ENCODE peak calls at places on chromosome 19, in six cellular contexts. U is SK-N-MC, M is astrocyte, K is psoas muscle, V is body of pancreas, O is mesendoderm. Z is an unnamed sample.

GRCh38 chr19:19662344-19662743 is 1.1 kb downstream of the ATP13A1 start:
- DNase-seq in V (no peak), M (no peak), O (no peak), U (no peak), K (no peak), Z (no peak)

GRCh38 chr19:1945899-1946298 is 4.9 kb downstream of the CSNK1G2 start:
- DNase-seq in M (no peak), O (peak; percentile 85), U (no peak), V (peak; percentile 58), K (no peak), Z (peak; percentile 88)

GRCh38 chr19:33699754-33700407 is 78.1 kb downstream of the CHST8 start:
- DNase-seq in U (no peak), O (no peak), K (no peak), M (no peak), V (no peak), Z (no peak)

GRCh38 chr19:57324992-57325391 is 4.7 kb downstream of the ZNF543 start:
- DNase-seq in V (no peak), U (no peak), O (no peak), M (no peak), K (no peak), Z (no peak)

GRCh38 chr19:48999481-49000325 is 6.0 kb downstream of the RUVBL2 start:
- DNase-seq in U (no peak), V (peak; percentile 51), M (peak; percentile 43), O (peak; percentile 91), K (peak; percentile 78), Z (peak; percentile 74)

GRCh38 chr19:45130888-45131615 is 29.7 kb downstream of the NKPD1 start:
- DNase-seq in V (no peak), O (no peak), M (no peak), U (no peak), K (no peak), Z (peak; percentile 16)

GRCh38 chr19:58097783-58098681 is at the start of gene ZSCAN18:
- DNase-seq in M (peak; percentile 88), O (peak; percentile 99), U (peak; percentile 24), V (peak; percentile 98), K (peak; percentile 98), Z (peak; percentile 100)

GRCh38 chr19:47267350-47267759 is 7.3 kb upstream of the INAFM1 start:
- DNase-seq in M (no peak), V (peak; percentile 80), O (no peak), U (no peak), K (peak; percentile 84), Z (no peak)

GRCh38 chr19:7973883-7974282 is 30.4 kb upstream of the TIMM44 start:
- DNase-seq in U (no peak), O (no peak), M (no peak), K (peak; percentile 88), V (no peak), Z (no peak)

GRCh38 chr19:18322318-18322758 is 538 bp downstream of the LSM4 start:
- DNase-seq in V (no peak), U (no peak), O (peak; percentile 83), M (peak; percentile 60), K (no peak), Z (no peak)
- H3K27ac ChIP-seq in V (peak overlapping the region; percentile 76), U (peak overlapping the region; percentile 87), O (peak overlapping the region; percentile 65), M (peak overlapping the region; percentile 79), K (peak overlapping the region; percentile 89), Z (peak overlapping the region; percentile 99)

GRCh38 chr19:12802267-12803106 is 618 bp downstream of the THSD8 start:
- DNase-seq in K (peak; percentile 65), M (no peak), O (no peak), V (no peak), U (no peak), Z (no peak)
- H3K27ac ChIP-seq in K (peak overlapping the region; percentile 82), M (no peak overlapping the region), O (no peak overlapping the region), V (peak overlapping the region; percentile 74), U (no peak overlapping the region), Z (no peak overlapping the region)

GRCh38 chr19:35407619-35408018 is 36.8 kb downstream of the GPR42 start:
- DNase-seq in K (no peak), M (no peak), O (no peak), U (no peak), V (no peak), Z (no peak)
- H3K27ac ChIP-seq in K (no peak overlapping the region), M (no peak overlapping the region), O (no peak overlapping the region), U (no peak overlapping the region), V (no peak overlapping the region), Z (no peak overlapping the region)

GRCh38 chr19:14114439-14114838 is 3.1 kb downstream of the PRKACA start:
- DNase-seq in K (no peak), M (no peak), O (no peak), V (no peak), U (no peak), Z (no peak)
- H3K27ac ChIP-seq in K (peak overlapping the region; percentile 88), M (no peak overlapping the region), O (no peak overlapping the region), V (no peak overlapping the region), U (no peak overlapping the region), Z (no peak overlapping the region)

Z was measured in trophoblast cell.